ENCODE peak calls at places on chromosomes 2 and 18, in five cellular contexts. One of them, this sample, is unnamed.

GRCh38 chr2:237322564-237322963 is 91.4 kb downstream of the COL6A3 start:
- DNase-seq in IMR-90: no peak
- DNase-seq in mesenchymal stem cell: no peak
- DNase-seq in H9: peak; percentile 59
- DNase-seq in neuronal stem cell: no peak
- DNase-seq in this sample: peak; percentile 29

GRCh38 chr2:127410871-127411396 is 7.3 kb upstream of the PROC start:
- DNase-seq in IMR-90: peak; percentile 56
- DNase-seq in mesenchymal stem cell: peak; percentile 79
- DNase-seq in H9: no peak
- DNase-seq in neuronal stem cell: no peak
- DNase-seq in this sample: no peak

GRCh38 chr2:182862003-182862402 is 4.4 kb downstream of the FRZB start:
- DNase-seq in IMR-90: no peak
- DNase-seq in mesenchymal stem cell: no peak
- DNase-seq in H9: no peak
- DNase-seq in neuronal stem cell: no peak
- DNase-seq in this sample: no peak

GRCh38 chr2:65604246-65604645 is 171.8 kb upstream of the SPRED2 start:
- DNase-seq in IMR-90: peak; percentile 18
- DNase-seq in mesenchymal stem cell: peak; percentile 20
- DNase-seq in H9: no peak
- DNase-seq in neuronal stem cell: no peak
- DNase-seq in this sample: peak; percentile 79

GRCh38 chr2:63780483-63781155 is 61.1 kb upstream of the UGP2 start:
- DNase-seq in IMR-90: no peak
- DNase-seq in mesenchymal stem cell: no peak
- DNase-seq in H9: no peak
- DNase-seq in neuronal stem cell: no peak
- DNase-seq in this sample: no peak

GRCh38 chr2:235005603-235006259 is 53.9 kb downstream of the SH3BP4 start:
- DNase-seq in IMR-90: no peak
- DNase-seq in mesenchymal stem cell: peak; percentile 76
- DNase-seq in H9: peak; percentile 86
- DNase-seq in neuronal stem cell: peak; percentile 65
- DNase-seq in this sample: no peak

GRCh38 chr2:177688844-177689243 is 296.3 kb downstream of the AGPS start:
- DNase-seq in IMR-90: no peak
- DNase-seq in mesenchymal stem cell: no peak
- DNase-seq in H9: no peak
- DNase-seq in neuronal stem cell: no peak
- DNase-seq in this sample: no peak

GRCh38 chr2:181685150-181685688 is 4.9 kb upstream of the NEUROD1 start:
- DNase-seq in IMR-90: peak; percentile 12
- DNase-seq in mesenchymal stem cell: no peak
- DNase-seq in H9: peak; percentile 64
- DNase-seq in neuronal stem cell: no peak
- DNase-seq in this sample: peak; percentile 85

GRCh38 chr2:95346738-95347671 is 49.9 kb downstream of the KCNIP3 start:
- DNase-seq in IMR-90: no peak
- DNase-seq in mesenchymal stem cell: peak; percentile 6
- DNase-seq in H9: peak; percentile 60
- DNase-seq in neuronal stem cell: peak; percentile 20
- DNase-seq in this sample: no peak

GRCh38 chr2:3659447-3660432 is 1.7 kb downstream of the ALLC start:
- DNase-seq in IMR-90: peak; percentile 38
- DNase-seq in mesenchymal stem cell: peak; percentile 73
- DNase-seq in H9: no peak
- DNase-seq in neuronal stem cell: no peak
- DNase-seq in this sample: no peak

GRCh38 chr18:22307528-22307927 is 110.2 kb downstream of the CTAGE1 start:
- DNase-seq in IMR-90: no peak
- DNase-seq in mesenchymal stem cell: no peak
- DNase-seq in H9: no peak
- DNase-seq in neuronal stem cell: no peak
- DNase-seq in this sample: no peak

GRCh38 chr2:86284987-86285386 is 52.4 kb downstream of the REEP1 start:
- DNase-seq in IMR-90: no peak
- DNase-seq in mesenchymal stem cell: no peak
- DNase-seq in H9: no peak
- DNase-seq in neuronal stem cell: peak; percentile 55
- DNase-seq in this sample: no peak

GRCh38 chr2:202373490-202373889 is 2.6 kb upstream of the BMPR2 start:
- DNase-seq in IMR-90: peak; percentile 58
- DNase-seq in mesenchymal stem cell: peak; percentile 71
- DNase-seq in H9: no peak
- DNase-seq in neuronal stem cell: no peak
- DNase-seq in this sample: no peak
- H3K27ac ChIP-seq in IMR-90: no peak overlapping the region
- H3K27ac ChIP-seq in mesenchymal stem cell: no peak overlapping the region
- H3K27ac ChIP-seq in H9: no peak overlapping the region
- H3K27ac ChIP-seq in neuronal stem cell: no peak overlapping the region
- H3K27ac ChIP-seq in this sample: no peak overlapping the region

DNA sequence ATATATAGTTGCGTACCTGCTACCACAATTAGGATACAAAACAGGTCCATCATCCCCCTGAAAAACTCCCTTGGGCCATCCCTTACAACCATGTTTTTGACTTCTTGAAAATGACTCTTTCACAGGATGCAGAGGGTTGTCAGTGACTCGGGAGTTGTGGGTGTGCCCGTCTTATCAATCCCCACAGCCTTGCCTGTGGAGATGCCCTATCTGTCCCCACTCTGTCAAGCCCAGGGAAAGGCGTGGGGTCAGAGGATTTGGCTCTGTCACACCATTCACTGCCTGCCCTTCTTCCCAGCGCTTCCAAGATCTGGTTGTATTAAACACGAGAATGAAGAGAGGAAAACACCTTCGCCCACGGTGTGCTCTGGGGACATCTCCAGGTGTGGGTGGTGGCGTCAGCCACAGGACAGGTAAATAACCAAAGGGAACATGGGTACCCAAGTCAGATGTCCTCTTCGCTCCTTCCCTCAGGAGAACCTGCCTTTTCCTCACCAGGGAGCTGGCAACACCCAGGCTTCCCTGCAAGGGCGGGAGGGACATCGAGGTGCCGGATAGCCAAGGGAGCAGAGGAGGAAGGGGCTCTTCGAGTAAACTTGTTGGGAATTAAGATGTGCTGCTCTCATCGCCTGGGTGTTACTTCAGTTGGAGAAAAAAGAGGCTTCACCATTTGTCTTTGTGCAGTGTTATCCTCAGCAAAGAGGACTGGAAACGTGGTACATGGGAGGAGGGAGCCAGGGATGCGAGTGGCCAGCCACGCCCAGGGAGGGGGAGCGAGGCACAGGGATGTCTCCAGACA is 100.3 kb downstream of the B3GNT2 start:
- DNase-seq in IMR-90: no peak
- DNase-seq in mesenchymal stem cell: no peak
- DNase-seq in H9: no peak
- DNase-seq in neuronal stem cell: no peak
- DNase-seq in this sample: no peak
- H4K91ac ChIP-seq in IMR-90: no peak overlapping the region
- H4K91ac ChIP-seq in mesenchymal stem cell: no peak overlapping the region
- H4K91ac ChIP-seq in H9: no peak overlapping the region
- H4K91ac ChIP-seq in neuronal stem cell: no peak overlapping the region
- H4K91ac ChIP-seq in this sample: no peak overlapping the region

DNA sequence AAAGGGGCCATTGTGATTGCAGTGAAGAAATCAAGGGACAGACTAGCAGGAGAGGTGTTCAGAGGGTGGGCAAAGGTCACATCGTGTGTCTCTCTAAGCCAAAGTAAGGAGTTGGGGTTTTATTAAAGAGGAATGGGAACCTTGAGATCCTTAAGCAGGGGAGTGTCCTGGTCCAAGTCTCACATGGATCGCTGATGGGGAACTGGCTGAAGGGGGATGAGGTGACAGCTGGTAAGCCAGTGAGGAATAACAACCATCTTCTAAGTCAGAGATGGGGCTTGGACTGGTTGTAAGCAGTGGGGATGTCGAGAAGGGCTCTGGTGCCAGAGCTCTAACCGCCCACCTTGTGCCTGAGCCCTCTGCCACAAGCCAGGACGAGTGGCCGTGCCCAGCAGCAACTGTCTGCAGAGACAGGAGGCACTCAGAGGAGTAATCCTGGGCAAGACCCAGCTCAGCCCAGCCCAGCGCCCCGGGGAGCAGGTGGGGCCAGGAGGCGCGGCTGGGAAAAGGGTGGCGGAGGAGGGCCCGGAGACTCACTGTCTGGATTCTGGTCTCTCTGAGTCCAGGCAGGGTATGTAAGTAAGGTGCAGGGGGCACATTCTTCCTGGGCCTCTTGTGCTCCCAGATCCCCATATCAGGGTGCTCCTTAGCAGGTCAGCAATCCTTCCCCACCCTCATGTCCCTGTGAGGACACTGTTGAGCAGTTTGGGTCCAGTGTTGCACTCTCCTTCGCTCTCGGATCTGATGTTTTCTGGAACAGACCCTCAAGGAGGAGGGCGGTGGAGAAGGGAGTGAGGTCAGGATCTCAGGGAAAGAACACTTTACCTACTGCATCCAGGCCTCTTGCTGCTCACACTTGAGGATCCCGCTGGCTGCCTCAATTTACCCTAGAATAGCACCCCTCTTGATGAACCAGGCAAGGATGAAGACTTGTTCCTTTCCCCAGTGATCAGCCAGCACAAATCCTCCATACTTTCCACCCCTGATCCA is 13.8 kb downstream of the WNT10A start:
- DNase-seq in IMR-90: no peak
- DNase-seq in mesenchymal stem cell: no peak
- DNase-seq in H9: no peak
- DNase-seq in neuronal stem cell: no peak
- DNase-seq in this sample: no peak
- H3K18ac ChIP-seq in IMR-90: no peak overlapping the region
- H3K18ac ChIP-seq in mesenchymal stem cell: no peak overlapping the region
- H3K18ac ChIP-seq in H9: no peak overlapping the region
- H3K18ac ChIP-seq in neuronal stem cell: no peak overlapping the region
- H3K18ac ChIP-seq in this sample: no peak overlapping the region

DNA sequence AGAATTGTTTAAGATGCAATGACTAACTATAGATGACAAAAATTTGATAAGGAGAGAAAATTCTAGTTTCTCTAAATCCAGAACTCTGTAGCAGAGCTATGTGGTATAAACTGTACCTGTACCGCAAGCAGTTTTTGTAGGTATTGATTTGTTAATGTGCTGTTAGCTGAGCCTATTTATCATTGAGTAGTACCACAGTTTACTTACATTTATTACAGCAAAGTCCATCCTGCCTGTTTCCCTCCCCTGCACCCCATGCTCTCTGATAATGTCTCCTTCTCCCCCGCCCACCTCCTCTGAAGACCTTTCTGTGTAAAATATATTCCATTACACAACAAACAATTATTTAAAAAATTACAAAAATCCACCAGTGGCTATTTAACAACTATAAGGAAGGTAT is 170.6 kb downstream of the RNF152 start:
- DNase-seq in IMR-90: no peak
- DNase-seq in mesenchymal stem cell: no peak
- DNase-seq in H9: no peak
- DNase-seq in neuronal stem cell: no peak
- DNase-seq in this sample: no peak
- H3K27ac ChIP-seq in IMR-90: no peak overlapping the region
- H3K27ac ChIP-seq in mesenchymal stem cell: no peak overlapping the region
- H3K27ac ChIP-seq in H9: no peak overlapping the region
- H3K27ac ChIP-seq in neuronal stem cell: no peak overlapping the region
- H3K27ac ChIP-seq in this sample: no peak overlapping the region

GRCh38 chr2:119488245-119489182 is 35.8 kb downstream of the SCTR start:
- DNase-seq in IMR-90: no peak
- DNase-seq in mesenchymal stem cell: no peak
- DNase-seq in H9: no peak
- DNase-seq in neuronal stem cell: no peak
- DNase-seq in this sample: no peak
- H4K91ac ChIP-seq in IMR-90: no peak overlapping the region
- H4K91ac ChIP-seq in mesenchymal stem cell: no peak overlapping the region
- H4K91ac ChIP-seq in H9: no peak overlapping the region
- H4K91ac ChIP-seq in neuronal stem cell: no peak overlapping the region
- H4K91ac ChIP-seq in this sample: no peak overlapping the region

DNA sequence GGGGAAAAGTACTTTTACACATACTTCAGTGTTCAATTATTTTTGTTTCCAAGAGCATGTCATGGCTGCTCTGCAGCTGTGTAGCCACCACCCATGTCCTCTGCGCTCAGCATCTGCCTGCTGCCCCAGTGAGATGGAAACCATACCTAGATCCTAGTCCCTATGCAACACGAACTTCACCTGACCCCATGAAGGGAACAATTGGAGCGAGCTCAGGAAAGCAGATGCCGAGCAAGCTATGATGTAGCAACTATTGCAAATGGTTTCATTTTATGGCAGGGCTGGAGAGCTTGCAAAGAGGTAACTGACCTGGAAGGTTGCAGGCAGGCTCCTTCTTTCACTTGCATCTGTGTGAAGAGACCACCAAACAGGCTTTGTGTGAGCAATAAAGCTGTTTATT is 1.3 kb upstream of the CCDC141 start:
- DNase-seq in IMR-90: no peak
- DNase-seq in mesenchymal stem cell: no peak
- DNase-seq in H9: peak; percentile 40
- DNase-seq in neuronal stem cell: no peak
- DNase-seq in this sample: no peak
- H3K18ac ChIP-seq in IMR-90: no peak overlapping the region
- H3K18ac ChIP-seq in mesenchymal stem cell: peak overlapping the region; percentile 62
- H3K18ac ChIP-seq in H9: no peak overlapping the region
- H3K18ac ChIP-seq in neuronal stem cell: peak overlapping the region; percentile 83
- H3K18ac ChIP-seq in this sample: no peak overlapping the region

DNA sequence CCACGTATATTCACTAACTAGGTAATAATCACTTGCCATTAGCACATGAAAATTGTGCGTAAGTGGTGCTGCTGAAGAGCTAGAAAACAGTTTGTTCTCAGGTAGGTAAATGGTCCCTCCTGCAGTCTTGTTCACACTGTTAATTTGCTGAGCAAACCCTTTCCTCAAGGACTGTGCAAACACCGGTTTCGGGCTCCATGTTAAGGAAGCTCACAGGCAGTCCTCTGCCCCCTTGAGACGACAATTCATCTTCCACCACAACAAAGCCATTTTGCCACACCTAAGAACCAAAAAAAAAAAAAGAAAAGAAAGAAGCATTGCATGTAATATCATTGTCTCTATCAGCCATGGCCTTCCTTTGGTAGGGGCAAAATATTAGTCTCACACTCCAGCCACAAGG is 193.9 kb downstream of the BCL11A start:
- DNase-seq in IMR-90: no peak
- DNase-seq in mesenchymal stem cell: no peak
- DNase-seq in H9: no peak
- DNase-seq in neuronal stem cell: no peak
- DNase-seq in this sample: no peak
- H3K27ac ChIP-seq in IMR-90: no peak overlapping the region
- H3K27ac ChIP-seq in mesenchymal stem cell: no peak overlapping the region
- H3K27ac ChIP-seq in H9: no peak overlapping the region
- H3K27ac ChIP-seq in neuronal stem cell: no peak overlapping the region
- H3K27ac ChIP-seq in this sample: no peak overlapping the region

DNA sequence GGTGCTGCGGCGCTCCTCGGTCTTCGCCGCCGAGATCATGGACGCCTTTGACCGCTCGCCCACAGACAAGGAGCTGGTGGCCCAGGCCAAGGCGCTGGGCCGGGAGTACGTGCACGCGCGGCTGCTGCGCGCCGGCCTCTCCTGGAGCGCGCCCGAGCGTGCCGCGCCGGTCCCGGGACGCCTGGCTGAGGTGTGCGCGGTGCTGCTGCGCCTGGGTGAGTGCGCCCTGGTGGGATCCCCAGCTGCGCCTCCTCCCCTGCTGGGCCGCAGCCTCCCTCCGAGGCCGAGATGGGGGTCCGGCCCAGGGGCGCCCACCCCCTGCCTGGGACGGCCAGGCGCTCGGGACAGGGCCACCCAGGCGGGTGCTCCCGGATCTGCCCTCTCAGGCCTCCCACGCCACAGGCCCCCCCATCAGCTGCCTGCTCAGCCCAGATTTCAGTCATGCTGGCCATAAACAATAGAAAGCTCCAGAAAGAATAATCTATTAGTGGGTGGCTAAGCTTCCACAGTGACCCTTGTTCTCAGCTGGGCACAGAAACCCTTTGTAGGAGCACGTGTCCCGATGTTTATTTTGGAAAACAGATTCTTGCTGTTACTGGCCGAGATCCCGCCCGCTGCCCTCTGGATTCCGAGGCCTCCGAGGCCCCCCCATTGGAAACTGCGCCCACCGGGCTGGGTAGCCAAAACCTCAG is 1.1 kb downstream of the BOK start:
- DNase-seq in IMR-90: peak; percentile 48
- DNase-seq in mesenchymal stem cell: no peak
- DNase-seq in H9: peak; percentile 57
- DNase-seq in neuronal stem cell: no peak
- DNase-seq in this sample: peak; percentile 71
- H4K91ac ChIP-seq in IMR-90: peak overlapping the region; percentile 63
- H4K91ac ChIP-seq in mesenchymal stem cell: peak overlapping the region; percentile 43
- H4K91ac ChIP-seq in H9: no peak overlapping the region
- H4K91ac ChIP-seq in neuronal stem cell: no peak overlapping the region
- H4K91ac ChIP-seq in this sample: peak overlapping the region; percentile 95